ENCODE peak calls at places on chromosomes 4 and X, in four cellular contexts. Q is cardiac muscle cell; W is stimulated activated CD4-positive, alpha-beta T cell treated with anti-CD3 and anti-CD28 coated beads, Interleukin-12 subunit alpha, Interleukin-12 subunit beta, amount 100 ng/mL, for 4 hours; T is COLO829. Z is an unnamed sample.

GRCh38 chrX:111597967-111598366 is 83.0 kb upstream of the ALG13 start:
- DNase-seq in Q (no peak), W (no peak), T (no peak), Z (no peak)

GRCh38 chr4:30094866-30095265 is 625.3 kb upstream of the PCDH7 start:
- DNase-seq in Q (no peak), W (no peak), T (no peak), Z (no peak)

GRCh38 chrX:1658083-1658463 is 43.2 kb downstream of the ASMT start:
- DNase-seq in Q (peak; percentile 21), W (no peak), T (no peak), Z (peak; percentile 12)

GRCh38 chr4:126812076-126812475 is 820.7 kb upstream of the INTU start:
- DNase-seq in Q (no peak), W (no peak), T (no peak), Z (no peak)

GRCh38 chrX:88244066-88244465 is 503.0 kb upstream of the CPXCR1 start:
- DNase-seq in Q (no peak), W (no peak), T (no peak), Z (no peak)

GRCh38 chrX:155070663-155070974 is 317 bp downstream of the CMC4 start:
- DNase-seq in Q (no peak), W (no peak), T (no peak), Z (peak; percentile 44)

GRCh38 chrX:13506574-13506973 is 62.8 kb upstream of the EGFL6 start:
- DNase-seq in Q (peak; percentile 63), W (peak; percentile 48), T (peak; percentile 38), Z (peak; percentile 59)

GRCh38 chr4:157550028-157550427 is 329.5 kb downstream of the GRIA2 start:
- DNase-seq in Q (no peak), W (no peak), T (no peak), Z (no peak)

GRCh38 chr4:157389751-157390150 is 169.2 kb downstream of the GRIA2 start:
- DNase-seq in Q (no peak), W (no peak), T (no peak), Z (no peak)

GRCh38 chrX:65821721-65822496 is 154.5 kb downstream of the MSN start:
- DNase-seq in Q (peak; percentile 23), W (peak; percentile 37), T (no peak), Z (no peak)

GRCh38 chr4:6873291-6873690 is 36.3 kb upstream of the TBC1D14 start:
- DNase-seq in Q (no peak), W (no peak), T (no peak), Z (no peak)

GRCh38 chr4:145218251-145218650 is 37.9 kb upstream of the OTUD4 start:
- DNase-seq in Q (no peak), W (no peak), T (no peak), Z (no peak)

GRCh38 chr4:74794341-74794801 is at the start of gene BTC:
- DNase-seq in Q (peak; percentile 21), W (no peak), T (peak; percentile 28), Z (no peak)

GRCh38 chr4:120517966-120518365 is 404.6 kb downstream of the PRDM5 start:
- DNase-seq in Q (no peak), W (no peak), T (peak; percentile 53), Z (no peak)

GRCh38 chr4:159142254-159142653 is 39.4 kb downstream of the RAPGEF2 start:
- DNase-seq in Q (no peak), W (no peak), T (no peak), Z (no peak)

GRCh38 chr4:186554890-186555827 is at the start of gene MTNR1A:
- DNase-seq in Q (peak; percentile 63), W (no peak), T (no peak), Z (peak; percentile 55)